ENCODE peak calls at places on chromosome 22, in four cellular contexts. U, P, L and W are unnamed samples. For H3K36me3, the result is how much of the 10 kb centered on the place peaks cover.

GRCh38 chr22:42868751-42869251 is 11.7 kb upstream of the ARFGAP3 start:
- DNase-seq in U (no peak), P (no peak), L (no peak), W (peak)

GRCh38 chr22:17918840-17919239 is 105.5 kb downstream of the MICAL3 start:
- DNase-seq in U (no peak), P (no peak), L (no peak), W (no peak)

GRCh38 chr22:25757686-25758085 is 15.7 kb downstream of the MYO18B start:
- DNase-seq in U (no peak), P (no peak), L (no peak), W (no peak)

GRCh38 chr22:17214416-17215043 is 4.7 kb downstream of the ADA2 start:
- DNase-seq in U (no peak), P (no peak), L (no peak), W (no peak)

GRCh38 chr22:24432059-24432853 is 4.9 kb downstream of the ADORA2A start:
- DNase-seq in U (no peak), P (no peak), L (peak), W (no peak)

GRCh38 chr22:17998913-17999312 is 25.4 kb downstream of the MICAL3 start:
- DNase-seq in U (no peak), P (no peak), L (no peak), W (no peak)

GRCh38 chr22:19143967-19144400 is 467 bp downstream of the ESS2 start:
- DNase-seq in U (no peak), P (no peak), L (peak), W (no peak)

GRCh38 chr22:24157783-24158170 is 23.5 kb upstream of the SUSD2 start:
- DNase-seq in U (no peak), P (no peak), L (no peak), W (no peak)

GRCh38 chr22:35842954-35843353 is 125.3 kb downstream of the APOL5 start:
- DNase-seq in U (peak), P (peak), L (peak), W (no peak)

GRCh38 chr22:45969414-45969799 is 7.6 kb downstream of the WNT7B start:
- DNase-seq in U (no peak), P (no peak), L (no peak), W (no peak)

GRCh38 chr22:32720924-32721323 is 80.6 kb upstream of the TIMP3 start:
- DNase-seq in U (peak), P (no peak), L (no peak), W (no peak)

GRCh38 chr22:44023404-44024287 is 456 bp upstream of the PARVB start:
- DNase-seq in U (no peak), P (no peak), L (peak), W (no peak)

GRCh38 chr22:42228480-42228879 is 42.0 kb downstream of the TCF20 start:
- DNase-seq in U (no peak), P (no peak), L (no peak), W (no peak)

GRCh38 chr22:33083212-33083611 is 25.0 kb upstream of the SYN3 start:
- DNase-seq in U (no peak), P (no peak), L (no peak), W (no peak)

GRCh38 chr22:19825016-19825339 is 29.7 kb downstream of the GNB1L start:
- DNase-seq in U (no peak), P (no peak), L (no peak), W (peak)

GRCh38 chr22:24201681-24202590 is 20.6 kb downstream of the SUSD2 start:
- DNase-seq in U (peak), P (peak), L (no peak), W (no peak)

GRCh38 chr22:33302049-33302545 is 243.9 kb upstream of the SYN3 start:
- DNase-seq in U (peak), P (peak), L (peak), W (peak)

GRCh38 chr22:47341464-47341863 is 579.0 kb downstream of the TBC1D22A start:
- DNase-seq in U (no peak), P (no peak), L (no peak), W (no peak)

GRCh38 chr22:48097723-48098122 is 1335.3 kb downstream of the TBC1D22A start:
- DNase-seq in U (no peak), P (no peak), L (no peak), W (no peak)

GRCh38 chr22:20813056-20813455 is 39.1 kb downstream of the SERPIND1 start:
- DNase-seq in U (no peak), P (no peak), L (no peak), W (no peak)

GRCh38 chr22:24442352-24442744 is 14.9 kb downstream of the ADORA2A start:
- DNase-seq in U (no peak), P (no peak), L (no peak), W (no peak)

GRCh38 chr22:42345458-42345857 is 75.0 kb upstream of the TCF20 start:
- DNase-seq in U (no peak), P (no peak), L (no peak), W (no peak)

GRCh38 chr22:20569059-20570058 is 61.9 kb downstream of the MED15 start:
- DNase-seq in U (no peak), P (peak), L (no peak), W (peak)

GRCh38 chr22:42745118-42745517 is 24.4 kb upstream of the A4GALT start:
- DNase-seq in U (no peak), P (no peak), L (no peak), W (no peak)

GRCh38 chr22:38696606-38697005 is 4.1 kb downstream of the JOSD1 start:
- DNase-seq in U (peak), P (peak), L (no peak), W (peak)

GRCh38 chr22:20000246-20001081 is 16.2 kb downstream of the ARVCF start:
- DNase-seq in U (peak), P (no peak), L (no peak), W (no peak)

GRCh38 chr22:19555651-19556050 is 31.4 kb upstream of the CLDN5 start:
- DNase-seq in U (no peak), P (no peak), L (peak), W (no peak)

DNA sequence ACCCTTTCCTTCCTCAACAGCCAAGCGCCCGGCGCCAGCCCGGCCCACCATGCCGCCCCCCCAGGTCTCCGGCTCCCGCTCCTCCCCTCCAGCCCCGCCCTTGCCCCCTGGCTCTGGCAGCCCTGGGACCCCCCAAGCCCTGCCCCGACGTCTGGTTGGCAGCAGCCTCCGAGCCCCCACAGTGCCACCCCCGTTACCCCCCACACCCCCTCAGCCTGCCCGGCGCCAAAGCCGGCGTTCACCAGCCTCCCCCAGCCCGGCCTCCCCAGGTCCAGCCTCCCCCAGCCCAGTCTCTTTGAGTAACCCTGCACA is 3.3 kb upstream of the PDXP start:
- DNase-seq in U (no peak), P (no peak), L (no peak), W (no peak)
- H3K4me3 ChIP-seq in U (no peak), P (no peak), L (no peak), W (no peak)

GRCh38 chr22:31284241-31284745 is 8.0 kb downstream of the PIK3IP1 start:
- DNase-seq in U (peak), P (no peak), L (no peak), W (no peak)

GRCh38 chr22:31284756-31285155 is 7.5 kb downstream of the PIK3IP1 start:
- DNase-seq in U (no peak), P (no peak), L (no peak), W (no peak)

GRCh38 chr22:31287818-31288495 is 4.3 kb downstream of the PIK3IP1 start:
- DNase-seq in U (no peak), P (no peak), L (no peak), W (no peak)

GRCh38 chr22:31288496-31289235 is 3.6 kb downstream of the PIK3IP1 start:
- DNase-seq in U (no peak), P (no peak), L (no peak), W (no peak)

DNA sequence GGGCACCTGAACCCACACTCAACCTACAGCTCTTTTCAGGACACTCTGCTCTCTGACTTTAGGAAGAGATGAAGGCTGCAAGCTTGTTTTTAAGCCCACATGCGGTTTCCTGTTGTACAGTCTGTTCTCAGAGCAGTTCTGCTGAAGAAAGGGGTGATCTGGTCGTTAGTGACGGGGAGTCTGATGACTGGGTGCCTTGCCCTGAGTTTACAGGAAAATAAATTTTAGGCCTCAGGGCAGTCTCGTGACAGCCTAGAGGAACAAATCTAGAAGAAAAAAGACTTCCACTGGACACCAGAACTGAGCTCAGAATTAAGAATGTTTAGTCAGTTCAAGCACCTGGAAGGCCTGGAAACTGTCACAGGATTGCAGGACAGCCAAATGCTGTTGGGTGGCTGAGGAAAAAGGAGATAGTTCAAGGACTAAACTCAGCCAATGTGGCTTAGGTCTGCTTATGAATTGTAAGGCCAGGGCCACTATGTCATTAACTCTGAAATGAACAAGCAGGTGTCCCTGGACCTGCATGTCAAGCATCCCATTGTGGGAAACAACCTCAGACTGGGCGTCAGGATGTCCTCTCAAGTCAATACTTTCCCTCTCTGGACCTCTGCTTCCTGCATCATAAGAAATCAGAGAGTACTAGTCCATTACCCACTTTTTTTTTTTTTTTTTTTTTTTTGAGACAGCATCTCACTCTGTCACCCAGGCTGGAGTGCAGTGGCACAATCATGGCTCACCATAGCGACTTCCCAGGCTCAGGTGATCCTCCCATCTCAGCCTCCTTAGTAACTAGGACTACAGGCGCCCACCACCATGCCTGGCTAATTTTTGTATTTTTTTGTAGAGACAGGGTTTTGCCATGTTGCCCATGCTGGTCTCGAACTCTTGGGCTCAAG is 5.7 kb downstream of the PIK3IP1 start:
- DNase-seq in U (no peak), P (no peak), L (no peak), W (no peak)
- TF ChIP-seq POLR2AphosphoS5 in U (no peak), P (no peak), L (no peak), W (no peak)

DNA sequence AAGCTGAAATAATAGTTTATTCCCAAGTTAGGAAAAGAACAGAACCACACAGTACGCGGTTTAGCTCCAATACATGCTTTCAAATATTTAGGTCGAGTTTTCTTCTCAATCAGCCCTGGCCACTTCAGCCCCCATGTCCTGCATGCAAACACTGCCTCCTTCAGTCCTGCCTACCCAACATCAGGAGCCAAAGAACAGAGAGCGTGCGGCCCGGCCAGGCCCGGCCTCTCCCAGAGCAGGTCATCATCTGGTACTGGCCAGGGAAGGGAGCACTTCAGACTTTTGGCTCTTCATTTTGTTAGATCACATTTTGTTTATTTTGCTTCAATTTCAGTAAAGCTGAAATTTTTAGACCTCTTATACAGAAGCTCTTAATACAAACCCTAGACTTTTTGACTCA is 6.7 kb downstream of the BRD1 start:
- DNase-seq in U (no peak), P (no peak), L (no peak), W (no peak)
- H3K36me3 ChIP-seq in U (half or more), P (under half), L (half or more), W (under half)

GRCh38 chr22:40572976-40573375 is 63.5 kb downstream of the MRTFA start:
- DNase-seq in U (no peak), P (no peak), L (no peak), W (no peak)
- H3K4me3 ChIP-seq in U (no peak), P (no peak), L (no peak), W (peak)